ENCODE peak calls at places on chromosomes 2 and 18, in nine cellular contexts. One of them, this sample, is unnamed.

GRCh38 chr18:70207181-70207580 is 1.7 kb upstream of the RTTN start:
- DNase-seq in trophoblast cell: no peak
- DNase-seq in foreskin keratinocyte: no peak
- DNase-seq in GM04504: no peak
- DNase-seq in stimulated activated CD8-positive, alpha-beta memory T cell treated with anti-CD3 and anti-CD28 coated beads, Interleukin-2, amount 100 ng/mL, for 48 hours: no peak
- DNase-seq in amniotic stem cell: no peak
- DNase-seq in Panc1: no peak
- DNase-seq in small intestine: no peak
- DNase-seq in activated T-cell treated with anti-CD3 and anti-CD28 coated beads, Interleukin-2, amount 50 U/mL, for 1 hour: no peak
- DNase-seq in this sample: no peak

GRCh38 chr2:48529676-48530032 is 300 bp upstream of the STON1 start:
- DNase-seq in activated T-cell treated with anti-CD3 and anti-CD28 coated beads, Interleukin-2, amount 50 U/mL, for 1 hour: peak; percentile 23
- DNase-seq in Panc1: no peak
- DNase-seq in small intestine: no peak
- DNase-seq in trophoblast cell: no peak
- DNase-seq in amniotic stem cell: no peak
- DNase-seq in GM04504: no peak
- DNase-seq in foreskin keratinocyte: no peak
- DNase-seq in stimulated activated CD8-positive, alpha-beta memory T cell treated with anti-CD3 and anti-CD28 coated beads, Interleukin-2, amount 100 ng/mL, for 48 hours: no peak
- DNase-seq in this sample: no peak

GRCh38 chr2:48420512-48421197 is 109.3 kb upstream of the STON1 start:
- DNase-seq in activated T-cell treated with anti-CD3 and anti-CD28 coated beads, Interleukin-2, amount 50 U/mL, for 1 hour: peak; percentile 92
- DNase-seq in stimulated activated CD8-positive, alpha-beta memory T cell treated with anti-CD3 and anti-CD28 coated beads, Interleukin-2, amount 100 ng/mL, for 48 hours: peak; percentile 80
- DNase-seq in foreskin keratinocyte: peak; percentile 97
- DNase-seq in trophoblast cell: peak; percentile 92
- DNase-seq in small intestine: peak; percentile 84
- DNase-seq in Panc1: peak; percentile 85
- DNase-seq in GM04504: peak; percentile 82
- DNase-seq in amniotic stem cell: peak; percentile 97
- DNase-seq in this sample: peak; percentile 95

GRCh38 chr2:31581124-31581795 is 522 bp upstream of the SRD5A2 start:
- DNase-seq in activated T-cell treated with anti-CD3 and anti-CD28 coated beads, Interleukin-2, amount 50 U/mL, for 1 hour: no peak
- DNase-seq in GM04504: no peak
- DNase-seq in stimulated activated CD8-positive, alpha-beta memory T cell treated with anti-CD3 and anti-CD28 coated beads, Interleukin-2, amount 100 ng/mL, for 48 hours: no peak
- DNase-seq in Panc1: no peak
- DNase-seq in amniotic stem cell: no peak
- DNase-seq in trophoblast cell: no peak
- DNase-seq in small intestine: no peak
- DNase-seq in foreskin keratinocyte: no peak
- DNase-seq in this sample: no peak

GRCh38 chr18:12032786-12033642 is 51.7 kb downstream of the IMPA2 start:
- DNase-seq in foreskin keratinocyte: no peak
- DNase-seq in amniotic stem cell: no peak
- DNase-seq in trophoblast cell: no peak
- DNase-seq in GM04504: peak; percentile 58
- DNase-seq in Panc1: no peak
- DNase-seq in stimulated activated CD8-positive, alpha-beta memory T cell treated with anti-CD3 and anti-CD28 coated beads, Interleukin-2, amount 100 ng/mL, for 48 hours: no peak
- DNase-seq in small intestine: no peak
- DNase-seq in activated T-cell treated with anti-CD3 and anti-CD28 coated beads, Interleukin-2, amount 50 U/mL, for 1 hour: no peak
- DNase-seq in this sample: no peak

GRCh38 chr2:180571559-180571958 is 408.8 kb upstream of the UBE2E3 start:
- DNase-seq in amniotic stem cell: peak; percentile 4
- DNase-seq in Panc1: no peak
- DNase-seq in trophoblast cell: no peak
- DNase-seq in activated T-cell treated with anti-CD3 and anti-CD28 coated beads, Interleukin-2, amount 50 U/mL, for 1 hour: no peak
- DNase-seq in small intestine: no peak
- DNase-seq in stimulated activated CD8-positive, alpha-beta memory T cell treated with anti-CD3 and anti-CD28 coated beads, Interleukin-2, amount 100 ng/mL, for 48 hours: no peak
- DNase-seq in GM04504: peak; percentile 19
- DNase-seq in foreskin keratinocyte: peak; percentile 52
- DNase-seq in this sample: no peak

GRCh38 chr2:170771049-170771937 is 1.1 kb downstream of the ERICH2 start:
- DNase-seq in GM04504: no peak
- DNase-seq in stimulated activated CD8-positive, alpha-beta memory T cell treated with anti-CD3 and anti-CD28 coated beads, Interleukin-2, amount 100 ng/mL, for 48 hours: peak; percentile 17
- DNase-seq in foreskin keratinocyte: peak; percentile 51
- DNase-seq in small intestine: peak; percentile 29
- DNase-seq in activated T-cell treated with anti-CD3 and anti-CD28 coated beads, Interleukin-2, amount 50 U/mL, for 1 hour: no peak
- DNase-seq in amniotic stem cell: no peak
- DNase-seq in Panc1: no peak
- DNase-seq in trophoblast cell: peak; percentile 18
- DNase-seq in this sample: peak; percentile 15

GRCh38 chr2:231393149-231394131 is 2.1 kb upstream of the B3GNT7 start:
- DNase-seq in trophoblast cell: no peak
- DNase-seq in foreskin keratinocyte: no peak
- DNase-seq in small intestine: no peak
- DNase-seq in amniotic stem cell: no peak
- DNase-seq in GM04504: no peak
- DNase-seq in stimulated activated CD8-positive, alpha-beta memory T cell treated with anti-CD3 and anti-CD28 coated beads, Interleukin-2, amount 100 ng/mL, for 48 hours: peak; percentile 29
- DNase-seq in activated T-cell treated with anti-CD3 and anti-CD28 coated beads, Interleukin-2, amount 50 U/mL, for 1 hour: no peak
- DNase-seq in Panc1: no peak
- DNase-seq in this sample: no peak

GRCh38 chr2:5665066-5665465 is 27.1 kb upstream of the SOX11 start:
- DNase-seq in amniotic stem cell: no peak
- DNase-seq in foreskin keratinocyte: no peak
- DNase-seq in activated T-cell treated with anti-CD3 and anti-CD28 coated beads, Interleukin-2, amount 50 U/mL, for 1 hour: no peak
- DNase-seq in small intestine: no peak
- DNase-seq in stimulated activated CD8-positive, alpha-beta memory T cell treated with anti-CD3 and anti-CD28 coated beads, Interleukin-2, amount 100 ng/mL, for 48 hours: no peak
- DNase-seq in Panc1: no peak
- DNase-seq in trophoblast cell: no peak
- DNase-seq in GM04504: no peak
- DNase-seq in this sample: no peak

GRCh38 chr2:263022-263738 is 652 bp downstream of the SH3YL1 start:
- DNase-seq in trophoblast cell: no peak
- DNase-seq in activated T-cell treated with anti-CD3 and anti-CD28 coated beads, Interleukin-2, amount 50 U/mL, for 1 hour: no peak
- DNase-seq in Panc1: no peak
- DNase-seq in amniotic stem cell: no peak
- DNase-seq in GM04504: no peak
- DNase-seq in foreskin keratinocyte: peak; percentile 4
- DNase-seq in small intestine: peak; percentile 51
- DNase-seq in stimulated activated CD8-positive, alpha-beta memory T cell treated with anti-CD3 and anti-CD28 coated beads, Interleukin-2, amount 100 ng/mL, for 48 hours: no peak
- DNase-seq in this sample: no peak

GRCh38 chr18:54924948-54925347 is 34.3 kb downstream of the CCDC68 start:
- DNase-seq in Panc1: no peak
- DNase-seq in trophoblast cell: no peak
- DNase-seq in GM04504: no peak
- DNase-seq in stimulated activated CD8-positive, alpha-beta memory T cell treated with anti-CD3 and anti-CD28 coated beads, Interleukin-2, amount 100 ng/mL, for 48 hours: no peak
- DNase-seq in activated T-cell treated with anti-CD3 and anti-CD28 coated beads, Interleukin-2, amount 50 U/mL, for 1 hour: no peak
- DNase-seq in amniotic stem cell: no peak
- DNase-seq in small intestine: no peak
- DNase-seq in foreskin keratinocyte: no peak
- DNase-seq in this sample: no peak

GRCh38 chr18:58526425-58527115 is 102.3 kb downstream of the ALPK2 start:
- DNase-seq in small intestine: peak; percentile 86
- DNase-seq in activated T-cell treated with anti-CD3 and anti-CD28 coated beads, Interleukin-2, amount 50 U/mL, for 1 hour: no peak
- DNase-seq in trophoblast cell: no peak
- DNase-seq in amniotic stem cell: no peak
- DNase-seq in stimulated activated CD8-positive, alpha-beta memory T cell treated with anti-CD3 and anti-CD28 coated beads, Interleukin-2, amount 100 ng/mL, for 48 hours: no peak
- DNase-seq in foreskin keratinocyte: no peak
- DNase-seq in GM04504: no peak
- DNase-seq in Panc1: no peak
- DNase-seq in this sample: no peak

GRCh38 chr18:65298422-65298821 is 452.4 kb upstream of the CDH7 start:
- DNase-seq in activated T-cell treated with anti-CD3 and anti-CD28 coated beads, Interleukin-2, amount 50 U/mL, for 1 hour: no peak
- DNase-seq in amniotic stem cell: no peak
- DNase-seq in Panc1: no peak
- DNase-seq in trophoblast cell: no peak
- DNase-seq in small intestine: no peak
- DNase-seq in GM04504: no peak
- DNase-seq in foreskin keratinocyte: no peak
- DNase-seq in stimulated activated CD8-positive, alpha-beta memory T cell treated with anti-CD3 and anti-CD28 coated beads, Interleukin-2, amount 100 ng/mL, for 48 hours: no peak
- DNase-seq in this sample: no peak